ENCODE peak calls at places on chromosomes 2 and 18, in seven cellular contexts. N, M, C, F, D, Q and B are unnamed samples.

GRCh38 chr2:217749009-217749408 is 253.8 kb downstream of the TNS1 start:
- DNase-seq in N (no peak), C (no peak), M (no peak), Q (no peak), F (no peak), D (no peak), B (no peak)

GRCh38 chr2:28454016-28454930 is 41.6 kb upstream of the PLB1 start:
- DNase-seq in D (no peak), F (no peak), C (no peak), M (peak), N (no peak), Q (no peak), B (no peak)

GRCh38 chr2:1672738-1673137 is 71.6 kb downstream of the PXDN start:
- DNase-seq in Q (no peak), M (no peak), F (no peak), D (no peak), C (no peak), N (no peak), B (no peak)

GRCh38 chr2:232525796-232526195 is at the start of gene CHRND:
- DNase-seq in F (no peak), N (no peak), D (no peak), Q (no peak), C (no peak), M (no peak), B (no peak)

GRCh38 chr18:79511271-79511670 is 115.5 kb downstream of the NFATC1 start:
- DNase-seq in D (no peak), F (no peak), M (no peak), Q (peak), C (no peak), N (no peak), B (no peak)

GRCh38 chr2:83282851-83283250 is 1176.2 kb downstream of the SUCLG1 start:
- DNase-seq in Q (no peak), F (no peak), M (no peak), N (no peak), C (no peak), D (no peak), B (no peak)

GRCh38 chr2:236625156-236625690 is 55.6 kb downstream of the ACKR3 start:
- DNase-seq in Q (peak), D (no peak), C (no peak), N (no peak), F (no peak), M (no peak), B (no peak)

GRCh38 chr2:128442053-128442751 is 123.5 kb upstream of the HS6ST1 start:
- DNase-seq in Q (no peak), C (no peak), D (no peak), N (no peak), F (no peak), M (no peak), B (no peak)

GRCh38 chr2:230723363-230723762 is 10.7 kb downstream of the CAB39 start:
- DNase-seq in D (no peak), M (peak), N (no peak), F (no peak), Q (no peak), C (no peak), B (no peak)

GRCh38 chr18:52236134-52236533 is 103.9 kb upstream of the DCC start:
- DNase-seq in C (no peak), F (peak), Q (no peak), D (no peak), M (peak), N (no peak), B (no peak)

GRCh38 chr18:31688601-31689000 is 4.2 kb upstream of the B4GALT6 start:
- DNase-seq in Q (no peak), D (no peak), F (no peak), M (no peak), N (no peak), C (no peak), B (no peak)

GRCh38 chr2:203025592-203025991 is 10.9 kb downstream of the NBEAL1 start:
- DNase-seq in D (no peak), C (no peak), Q (no peak), M (peak), F (no peak), N (no peak), B (no peak)

GRCh38 chr2:5472673-5473072 is 219.5 kb upstream of the SOX11 start:
- DNase-seq in C (no peak), N (no peak), M (no peak), D (no peak), Q (no peak), F (no peak), B (no peak)

GRCh38 chr18:76529433-76529811 is 34.4 kb upstream of the ZNF516 start:
- DNase-seq in F (no peak), N (no peak), C (no peak), D (no peak), M (no peak), Q (no peak), B (no peak)
- H3K4me3 ChIP-seq in F (no peak), N (no peak), C (peak), D (peak), M (no peak), Q (no peak), B (no peak)

DNA sequence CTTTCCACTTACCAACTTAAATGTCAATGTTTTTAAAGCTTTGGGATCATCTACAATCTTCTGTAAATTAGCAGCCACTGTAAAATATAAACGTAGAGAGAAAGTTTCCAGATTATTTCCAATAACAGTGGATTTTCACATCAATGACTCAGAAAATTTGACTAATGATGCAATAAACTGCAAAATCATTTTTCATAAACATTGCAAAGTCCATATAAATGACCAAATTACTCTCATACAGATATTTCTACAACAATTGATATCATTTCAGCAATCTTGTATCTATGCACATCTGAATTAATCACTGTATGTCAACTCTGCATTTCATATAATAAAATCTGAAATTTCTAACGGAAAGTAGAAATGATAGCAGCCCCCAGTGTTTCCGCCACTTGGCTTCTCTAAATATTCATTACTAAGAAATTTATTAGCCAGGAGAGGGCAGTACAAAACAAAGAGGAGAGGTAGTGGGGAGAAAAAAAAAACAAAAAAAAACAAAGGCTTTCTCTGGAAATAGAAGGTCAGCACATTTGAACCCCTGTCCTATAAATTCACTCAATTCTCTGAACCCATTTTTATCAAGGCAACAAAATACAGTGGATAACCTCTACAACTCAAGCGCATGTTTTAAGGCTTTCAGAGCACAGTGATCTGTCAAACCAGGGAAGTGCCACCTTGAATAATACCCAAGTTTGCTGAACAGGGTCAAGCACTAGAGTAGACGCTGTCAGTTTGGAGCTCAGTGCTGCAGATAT is 282.6 kb downstream of the STK39 start:
- DNase-seq in Q (no peak), M (no peak), D (no peak), N (no peak), C (no peak), F (peak), B (no peak)
- TF ChIP-seq CTCF in Q (no peak), M (peak), D (peak), N (peak), C (peak), F (peak), B (no peak)

GRCh38 chr2:103002954-103003353 is 241.1 kb downstream of the TMEM182 start:
- DNase-seq in F (no peak), C (no peak), Q (no peak), D (no peak), M (no peak), N (no peak), B (no peak)

GRCh38 chr2:103004426-103004942 is 242.7 kb downstream of the TMEM182 start:
- DNase-seq in F (no peak), Q (no peak), M (no peak), N (no peak), D (no peak), C (no peak), B (no peak)

GRCh38 chr2:103003750-103004250 is 242.0 kb downstream of the TMEM182 start:
- DNase-seq in C (no peak), F (no peak), M (no peak), Q (no peak), D (no peak), N (no peak), B (no peak)

GRCh38 chr2:103005386-103005785 is 243.6 kb downstream of the TMEM182 start:
- DNase-seq in C (no peak), F (no peak), M (no peak), D (no peak), N (no peak), Q (no peak), B (no peak)

DNA sequence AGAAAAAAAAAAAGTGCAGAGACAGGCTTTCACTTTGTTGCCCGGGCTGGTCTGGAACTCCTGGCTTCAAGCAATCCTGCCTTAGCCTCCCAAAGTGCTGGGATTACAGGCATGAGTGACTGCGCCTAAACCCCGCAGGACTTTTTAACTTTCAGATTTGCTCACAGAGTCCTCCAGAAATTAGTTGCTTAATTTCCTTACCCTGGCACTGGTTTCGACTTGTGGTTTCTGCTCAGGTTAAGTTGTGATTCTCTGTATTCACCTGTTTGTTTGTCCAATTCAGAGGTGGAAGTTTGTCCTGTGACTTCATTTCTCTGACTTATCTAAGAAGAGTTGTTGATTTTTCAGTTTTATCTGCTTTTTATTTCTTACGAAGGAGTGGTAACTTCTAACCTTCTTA is 238.1 kb downstream of the TMEM182 start:
- DNase-seq in N (no peak), C (no peak), F (no peak), D (no peak), M (no peak), Q (no peak), B (no peak)
- H3K4me3 ChIP-seq in N (no peak), C (no peak), F (no peak), D (no peak), M (no peak), Q (no peak), B (no peak)

GRCh38 chr18:21162786-21163185 is 51.2 kb upstream of the ROCK1 start:
- DNase-seq in D (no peak), C (no peak), M (no peak), F (no peak), N (no peak), Q (no peak), B (no peak)
- TF ChIP-seq CTCF in D (no peak), C (no peak), M (no peak), F (no peak), N (no peak), Q (no peak), B (no peak)

DNA sequence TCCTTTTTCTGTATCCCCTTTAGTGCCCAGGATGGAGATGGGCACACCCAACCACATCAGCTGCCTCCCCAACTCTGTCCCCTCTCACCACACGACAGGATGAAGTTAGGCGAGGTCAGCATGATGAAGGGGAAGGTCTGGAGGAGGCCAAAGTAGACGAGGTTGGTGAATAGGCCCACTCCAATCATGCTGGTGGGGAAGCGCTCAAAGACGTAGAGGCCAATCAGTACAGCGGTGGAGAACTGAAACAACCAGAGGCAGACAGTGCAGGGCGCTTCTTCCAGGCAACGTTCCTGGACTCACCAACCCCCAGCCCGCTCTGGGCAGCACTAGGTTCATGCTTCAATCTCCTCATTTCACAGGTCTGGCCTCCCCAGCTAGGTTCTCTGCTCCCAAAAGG is 2.9 kb downstream of the TEX261 start:
- DNase-seq in D (no peak), F (no peak), C (no peak), M (no peak), Q (peak), N (no peak), B (no peak)
- H3K4me3 ChIP-seq in D (no peak), F (no peak), C (no peak), M (no peak), Q (no peak), N (no peak), B (no peak)

DNA sequence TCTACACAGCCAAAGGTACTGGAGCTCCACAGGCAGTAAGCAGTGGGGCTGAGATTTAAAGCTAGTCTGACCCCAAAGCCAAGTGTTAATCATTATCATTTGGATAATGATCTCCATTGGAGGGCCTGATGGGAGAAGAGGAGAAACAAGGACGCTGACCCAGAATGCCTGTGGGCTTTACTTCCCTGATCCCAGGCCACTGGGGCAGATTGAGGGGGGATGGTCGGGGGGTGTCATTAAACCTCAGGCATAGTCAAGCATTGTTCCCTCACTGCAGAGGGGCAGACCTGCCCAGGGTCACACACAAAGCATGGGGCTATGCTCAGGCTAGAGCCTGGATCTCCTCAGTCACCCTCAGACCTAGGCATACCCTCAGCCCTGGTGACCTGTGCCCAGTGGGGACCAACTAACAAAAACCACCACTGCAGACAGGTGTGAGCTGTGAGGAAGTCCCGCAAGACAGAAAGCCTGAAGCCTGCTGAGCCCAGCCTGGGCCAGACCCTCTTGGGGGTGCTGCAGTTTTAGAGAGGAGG is 53.4 kb downstream of the SDC1 start:
- DNase-seq in F (no peak), D (no peak), N (no peak), Q (no peak), C (no peak), M (no peak), B (no peak)
- TF ChIP-seq CTCF in F (no peak), D (no peak), N (no peak), Q (no peak), C (no peak), M (no peak), B (no peak)

GRCh38 chr2:35463805-35464596 is 891.6 kb upstream of the CRIM1 start:
- DNase-seq in D (no peak), Q (no peak), F (no peak), C (no peak), N (no peak), M (no peak), B (no peak)

GRCh38 chr2:35468271-35468670 is 887.3 kb upstream of the CRIM1 start:
- DNase-seq in M (no peak), F (peak), C (no peak), N (no peak), D (no peak), Q (no peak), B (peak)

GRCh38 chr2:35461406-35461805 is 894.2 kb upstream of the CRIM1 start:
- DNase-seq in F (no peak), C (no peak), Q (no peak), N (no peak), D (no peak), M (no peak), B (no peak)

DNA sequence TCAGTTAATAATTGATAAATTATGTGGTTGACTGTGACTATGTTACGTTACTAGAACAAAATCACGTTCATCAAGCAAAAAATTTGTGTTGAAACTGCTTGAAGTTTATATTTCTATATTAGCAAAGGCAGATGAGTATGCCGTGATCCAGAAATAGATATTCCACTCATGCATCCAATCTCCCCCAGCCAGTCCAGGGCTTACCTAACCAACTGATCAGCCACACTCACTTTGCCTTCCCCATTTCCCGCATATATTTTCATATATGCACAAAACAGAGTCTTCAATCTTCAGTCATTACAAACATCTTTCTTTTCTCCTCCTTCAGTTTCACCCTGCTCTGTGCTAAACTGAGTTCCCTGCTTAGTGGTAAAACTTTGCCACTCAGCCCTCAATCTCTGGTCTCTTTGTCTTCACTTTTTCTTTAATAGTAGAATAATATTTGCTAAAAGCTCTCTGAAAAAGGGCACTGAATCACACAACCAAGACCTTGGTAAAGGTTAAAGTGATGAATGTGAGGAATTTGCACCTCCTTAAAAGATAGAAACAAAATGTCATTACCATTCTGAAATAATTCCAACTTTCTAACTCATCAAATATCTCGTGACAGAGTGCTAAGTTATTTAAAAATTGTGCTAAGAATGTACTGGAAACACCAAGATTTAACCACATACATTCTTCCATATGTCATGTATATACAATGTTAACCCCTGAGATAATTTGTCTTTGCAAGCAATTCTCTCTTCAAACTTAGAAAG is 893.2 kb upstream of the CRIM1 start:
- DNase-seq in F (peak), D (no peak), N (no peak), Q (no peak), C (no peak), M (no peak), B (peak)
- H3K4me3 ChIP-seq in F (no peak), D (no peak), N (no peak), Q (no peak), C (no peak), M (no peak), B (no peak)

DNA sequence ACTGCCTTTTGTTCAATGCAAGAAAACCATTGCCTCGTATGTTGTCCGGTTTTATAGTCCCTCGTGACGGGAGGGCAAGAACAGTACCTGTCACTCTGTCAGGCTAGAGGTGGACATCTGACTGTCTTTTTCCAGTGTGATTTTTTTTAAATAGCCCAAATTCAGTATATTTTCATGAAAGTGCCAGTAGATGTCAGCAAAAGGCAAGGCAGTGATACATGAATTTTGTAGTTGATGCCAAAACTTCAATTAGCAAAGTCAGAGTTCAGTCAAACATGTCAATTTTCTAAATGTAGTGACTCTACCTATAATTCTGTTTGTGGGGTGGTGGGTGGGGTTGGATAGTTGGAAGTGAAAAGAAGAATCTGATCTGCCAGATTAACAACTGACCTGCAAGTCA is 296.0 kb upstream of the MC4R start:
- DNase-seq in M (no peak), C (no peak), Q (no peak), N (no peak), F (no peak), D (no peak), B (no peak)
- TF ChIP-seq CTCF in M (peak), C (no peak), Q (no peak), N (peak), F (peak), D (no peak), B (peak)